ENCODE peak calls at places on chromosomes 4 and X, in seven cellular contexts. W is endothelial cell, P is fibroblast of mammary gland, C is fibroblast of pulmonary artery, Z is astrocyte of the cerebellum, N is psoas muscle, G is AG09309. X is an unnamed sample.

GRCh38 chrX:71998836-71999509 is 88.3 kb downstream of the NHSL2 start:
- DNase-seq in W (peak), P (peak), C (peak), Z (no peak), N (no peak), G (no peak), X (no peak)

GRCh38 chrX:21375795-21376069 is 1.5 kb downstream of the CNKSR2 start:
- DNase-seq in W (peak), P (no peak), C (no peak), Z (no peak), N (no peak), G (no peak), X (no peak)

GRCh38 chr4:167428172-167428571 is 193.9 kb upstream of the SPOCK3 start:
- DNase-seq in W (no peak), P (no peak), C (peak), Z (peak), N (no peak), G (no peak), X (no peak)

GRCh38 chr4:117137143-117137542 is 51.8 kb upstream of the TRAM1L1 start:
- DNase-seq in W (no peak), P (peak), C (peak), Z (peak), N (no peak), G (no peak), X (no peak)

GRCh38 chrX:65750674-65751469 is 83.4 kb downstream of the MSN start:
- DNase-seq in W (no peak), P (no peak), C (no peak), Z (no peak), N (no peak), G (no peak), X (no peak)

GRCh38 chrX:16970977-16971376 is 24.5 kb downstream of the REPS2 start:
- DNase-seq in W (no peak), P (peak), C (peak), Z (peak), N (no peak), G (no peak), X (no peak)

GRCh38 chr4:70619778-70620177 is 8.8 kb upstream of the ENAM start:
- DNase-seq in W (no peak), P (no peak), C (no peak), Z (no peak), N (no peak), G (no peak), X (no peak)

GRCh38 chr4:140888059-140888458 is 131.9 kb upstream of the TBC1D9 start:
- DNase-seq in W (no peak), P (no peak), C (no peak), Z (no peak), N (no peak), G (no peak), X (no peak)

GRCh38 chrX:129759576-129760061 is 20.1 kb upstream of the SASH3 start:
- DNase-seq in W (no peak), P (peak), C (peak), Z (peak), N (peak), G (peak), X (peak)

GRCh38 chr4:77347341-77347740 is 190.3 kb downstream of the CCNG2 start:
- DNase-seq in W (no peak), P (no peak), C (no peak), Z (no peak), N (no peak), G (no peak), X (no peak)

GRCh38 chrX:290476-291166 is 9.4 kb downstream of the PLCXD1 start:
- DNase-seq in W (no peak), P (no peak), C (no peak), Z (no peak), N (no peak), G (no peak), X (no peak)

GRCh38 chrX:69178592-69178991 is 13.3 kb upstream of the PJA1 start:
- DNase-seq in W (no peak), P (no peak), C (no peak), Z (no peak), N (no peak), G (no peak), X (no peak)

GRCh38 chr4:29467044-29467717 is 1253.0 kb upstream of the PCDH7 start:
- DNase-seq in W (no peak), P (no peak), C (peak), Z (no peak), N (no peak), G (peak), X (no peak)

GRCh38 chrX:2500681-2501151 is at the start of the genes DHRSX and ZBED1:
- DNase-seq in W (peak), P (no peak), C (peak), Z (no peak), N (peak), G (no peak), X (no peak)

GRCh38 chrX:45191820-45192409 is 8.8 kb downstream of the DIPK2B start:
- DNase-seq in W (no peak), P (no peak), C (no peak), Z (peak), N (no peak), G (no peak), X (no peak)

GRCh38 chrX:120200851-120201250 is 42.4 kb downstream of the RHOXF2 start:
- DNase-seq in W (no peak), P (no peak), C (no peak), Z (no peak), N (no peak), G (no peak), X (no peak)

GRCh38 chr4:147360301-147360700 is 120.6 kb upstream of the EDNRA start:
- DNase-seq in W (no peak), P (peak), C (peak), Z (peak), N (no peak), G (peak), X (peak)

GRCh38 chrX:16316336-16316735 is 149.1 kb downstream of the MAGEB17 start:
- DNase-seq in W (no peak), P (no peak), C (no peak), Z (no peak), N (no peak), G (no peak), X (no peak)

GRCh38 chr4:84470204-84470785 is 28.8 kb downstream of the NKX6-1 start:
- DNase-seq in W (peak), P (peak), C (no peak), Z (no peak), N (no peak), G (no peak), X (no peak)

GRCh38 chr4:3452376-3452775 is 10.6 kb downstream of the HGFAC start:
- DNase-seq in W (no peak), P (no peak), C (peak), Z (no peak), N (peak), G (no peak), X (no peak)

GRCh38 chrX:49247916-49248811 is 12.9 kb downstream of the CCDC22 start:
- DNase-seq in W (no peak), P (no peak), C (no peak), Z (no peak), N (no peak), G (no peak), X (no peak)

GRCh38 chrX:101430457-101431078 is 22.5 kb downstream of the HNRNPH2 start:
- DNase-seq in W (no peak), P (peak), C (no peak), Z (no peak), N (no peak), G (no peak), X (no peak)

GRCh38 chr4:7313361-7313811 is 121.0 kb downstream of the SORCS2 start:
- DNase-seq in W (no peak), P (no peak), C (no peak), Z (no peak), N (no peak), G (no peak), X (no peak)

DNA sequence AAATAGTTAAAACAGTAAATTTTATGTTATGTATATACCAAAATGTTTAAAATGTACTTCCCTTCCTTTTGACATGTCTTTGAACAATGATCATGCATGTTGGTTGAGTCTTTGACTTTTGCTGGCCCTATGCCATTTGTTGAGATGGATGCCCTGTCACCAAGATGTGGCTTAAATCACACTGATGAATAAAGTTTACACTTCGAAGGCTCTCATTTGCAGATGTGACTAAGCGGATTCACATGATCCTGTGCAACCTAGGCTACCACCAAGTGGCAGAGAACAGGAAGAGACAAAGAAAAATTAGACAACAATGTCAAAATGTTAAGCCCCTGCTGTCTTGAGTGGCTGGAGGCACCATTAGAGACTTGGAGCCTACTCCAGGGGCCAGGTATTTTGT is 139.9 kb downstream of the RAB28 start:
- DNase-seq in W (no peak), P (no peak), C (no peak), Z (no peak), N (no peak), G (no peak), X (no peak)
- TF ChIP-seq CTCF in W (no peak), P (no peak), C (no peak), Z (no peak), N (no peak), G (no peak), X (no peak)

DNA sequence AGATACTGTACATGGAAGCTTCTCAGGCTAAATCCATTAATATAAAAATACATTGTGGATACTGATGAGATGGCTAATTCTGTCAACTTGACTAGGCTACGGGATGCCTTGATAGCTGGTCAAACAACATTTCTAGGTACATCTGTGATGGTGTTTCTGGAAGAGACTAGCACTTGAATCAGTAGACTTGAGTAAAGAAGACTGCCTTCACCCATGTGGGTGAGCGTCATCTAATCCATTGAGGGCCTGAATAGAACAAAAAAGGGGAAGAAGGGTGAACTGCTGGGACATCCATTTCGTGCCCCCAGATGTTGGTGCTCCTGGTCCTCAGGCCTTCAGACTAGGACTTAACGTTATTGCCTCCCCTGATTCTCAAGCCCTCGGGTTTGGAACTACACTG is 3.7 kb upstream of the SRP72 start:
- DNase-seq in W (no peak), P (no peak), C (no peak), Z (no peak), N (no peak), G (no peak), X (no peak)
- TF ChIP-seq CTCF in W (no peak), P (no peak), C (no peak), Z (no peak), N (no peak), G (no peak), X (no peak)

GRCh38 chrX:12825801-12826200 is 34.6 kb downstream of the PRPS2 start:
- DNase-seq in W (no peak), P (no peak), C (peak), Z (peak), N (no peak), G (no peak), X (no peak)

GRCh38 chrX:12819231-12819630 is 28.0 kb downstream of the PRPS2 start:
- DNase-seq in W (no peak), P (no peak), C (no peak), Z (no peak), N (no peak), G (no peak), X (no peak)

GRCh38 chrX:12820737-12821136 is 29.5 kb downstream of the PRPS2 start:
- DNase-seq in W (no peak), P (no peak), C (no peak), Z (no peak), N (no peak), G (no peak), X (no peak)

GRCh38 chrX:12824944-12825343 is 33.7 kb downstream of the PRPS2 start:
- DNase-seq in W (no peak), P (peak), C (peak), Z (no peak), N (no peak), G (no peak), X (no peak)
- TF ChIP-seq CTCF in W (no peak), P (peak), C (peak), Z (no peak), N (no peak), G (no peak), X (no peak)

GRCh38 chrX:26778320-26778888 is 562.4 kb downstream of the MAGEB5 start:
- DNase-seq in W (no peak), P (peak), C (no peak), Z (no peak), N (no peak), G (no peak), X (no peak)
- TF ChIP-seq CTCF in W (peak), P (peak), C (peak), Z (no peak), N (peak), G (peak), X (no peak)

DNA sequence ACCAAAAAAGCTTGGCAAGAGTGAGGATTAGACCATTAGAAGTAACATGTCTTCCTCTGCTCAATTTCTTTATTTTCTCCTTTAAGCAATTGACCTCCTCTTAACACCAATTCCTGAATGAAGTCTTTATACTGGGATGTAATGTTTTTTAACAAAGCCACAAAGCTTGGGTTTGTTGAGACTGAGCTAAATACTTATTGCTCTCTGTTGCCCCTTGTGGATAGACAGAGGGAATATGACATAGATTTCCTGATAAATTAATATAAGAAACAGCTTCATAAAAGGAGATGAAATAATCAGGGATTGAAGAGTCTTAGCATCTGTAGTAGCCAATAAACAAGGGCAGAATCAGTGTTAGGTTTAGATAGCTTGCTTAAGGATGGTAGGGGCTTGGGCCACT is 57.6 kb downstream of the CCDC160 start:
- DNase-seq in W (no peak), P (peak), C (peak), Z (no peak), N (no peak), G (no peak), X (no peak)
- TF ChIP-seq CTCF in W (no peak), P (peak), C (peak), Z (peak), N (no peak), G (peak), X (peak)

DNA sequence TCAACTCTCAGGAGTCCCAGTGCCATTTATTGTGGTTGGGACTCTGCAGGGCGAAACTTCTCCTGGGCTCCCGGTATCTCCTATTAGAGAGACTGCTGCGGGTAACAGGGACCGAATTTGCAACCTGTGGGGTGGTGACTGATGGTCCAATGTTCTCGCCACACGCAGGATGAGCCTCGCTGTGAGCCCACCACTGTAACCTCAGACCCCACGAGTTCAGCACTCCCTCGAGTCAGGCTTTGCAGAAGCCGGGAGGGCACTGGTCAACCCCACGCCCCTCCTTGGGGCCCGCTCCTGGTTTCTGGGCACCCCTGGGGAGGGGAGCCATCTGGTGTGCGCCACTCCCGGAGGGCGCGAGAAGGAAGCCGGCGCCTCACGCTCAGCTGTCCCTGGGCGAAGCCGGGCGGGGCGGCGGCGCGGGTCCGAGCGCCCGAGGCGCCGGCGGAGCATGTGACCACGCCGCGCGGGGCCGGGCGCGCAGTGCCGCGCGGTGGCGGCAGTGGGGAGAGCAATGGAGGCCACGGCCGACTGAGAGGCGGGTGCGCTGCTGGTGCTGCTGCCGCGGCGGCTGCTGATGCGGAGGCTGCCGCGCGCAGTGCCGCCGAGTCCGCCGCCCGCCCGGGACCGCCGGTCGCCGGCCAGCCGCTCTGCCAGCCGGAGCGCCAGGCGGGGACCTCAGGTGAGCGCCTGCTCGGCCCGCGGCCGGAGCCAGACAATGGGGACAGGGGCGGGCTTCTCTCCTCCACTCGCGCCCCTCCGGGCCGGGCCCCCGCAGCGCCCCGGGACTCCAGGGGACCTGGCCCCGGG is 100.1 kb downstream of the CEP135 start:
- DNase-seq in W (peak), P (peak), C (peak), Z (no peak), N (no peak), G (peak), X (no peak)
- TF ChIP-seq CTCF in W (peak), P (no peak), C (peak), Z (peak), N (peak), G (peak), X (peak)

DNA sequence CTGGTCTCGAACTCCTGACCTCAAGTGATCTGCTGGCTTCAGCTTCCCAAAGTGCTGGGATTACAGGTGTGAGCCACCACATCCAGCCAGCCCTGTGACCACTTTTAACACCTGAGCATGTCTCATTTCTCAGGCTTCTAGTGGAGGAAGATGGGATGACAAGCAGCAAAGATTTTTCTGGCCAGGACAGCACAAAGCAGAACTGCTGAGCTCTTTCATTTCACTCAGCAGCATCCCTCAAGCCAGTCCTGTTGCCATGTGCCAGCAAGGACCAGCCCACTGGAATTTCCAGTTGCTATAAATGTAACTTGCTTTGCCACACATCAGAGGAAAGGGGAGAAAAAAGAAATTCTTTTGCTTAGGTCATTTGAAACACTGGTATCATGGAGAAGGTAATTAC is 75.9 kb downstream of the SLC9A7 start:
- DNase-seq in W (no peak), P (no peak), C (peak), Z (no peak), N (no peak), G (no peak), X (no peak)
- TF ChIP-seq CTCF in W (no peak), P (no peak), C (peak), Z (peak), N (no peak), G (no peak), X (no peak)

DNA sequence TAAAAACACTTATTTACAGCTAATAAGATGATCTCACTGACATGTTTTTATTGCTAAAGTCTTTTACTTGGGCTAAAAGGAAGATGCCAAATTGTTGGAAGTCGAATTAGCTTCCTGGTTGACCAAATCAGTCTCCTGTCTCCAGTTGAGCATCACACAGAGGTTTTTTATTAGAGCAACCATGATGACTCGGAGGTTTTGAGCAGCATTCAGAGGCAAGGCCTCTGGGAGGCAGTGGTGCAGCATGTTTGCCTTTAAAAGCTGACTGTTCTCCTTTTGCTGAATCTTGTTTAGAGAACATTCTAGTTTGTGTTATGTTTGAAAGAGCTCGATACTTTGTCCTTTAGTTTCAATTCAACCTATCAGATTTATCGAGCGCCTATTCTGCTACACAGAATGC is 2.1 kb downstream of the UCHL1 start:
- DNase-seq in W (peak), P (peak), C (peak), Z (peak), N (no peak), G (peak), X (peak)
- TF ChIP-seq CTCF in W (no peak), P (peak), C (peak), Z (peak), N (peak), G (peak), X (peak)

GRCh38 chr4:15794432-15794831 is 16.3 kb downstream of the CD38 start:
- DNase-seq in W (no peak), P (no peak), C (no peak), Z (no peak), N (no peak), G (no peak), X (no peak)

GRCh38 chr4:15793506-15794363 is 15.6 kb downstream of the CD38 start:
- DNase-seq in W (no peak), P (no peak), C (no peak), Z (no peak), N (no peak), G (no peak), X (no peak)

GRCh38 chr4:15797320-15797719 is 19.2 kb downstream of the CD38 start:
- DNase-seq in W (no peak), P (no peak), C (no peak), Z (no peak), N (no peak), G (no peak), X (no peak)

GRCh38 chr4:15792974-15793373 is 14.8 kb downstream of the CD38 start:
- DNase-seq in W (no peak), P (no peak), C (no peak), Z (no peak), N (no peak), G (no peak), X (no peak)

GRCh38 chr4:15794905-15795304 is 16.8 kb downstream of the CD38 start:
- DNase-seq in W (no peak), P (no peak), C (peak), Z (no peak), N (no peak), G (no peak), X (no peak)
- TF ChIP-seq CTCF in W (no peak), P (no peak), C (no peak), Z (no peak), N (no peak), G (no peak), X (no peak)

DNA sequence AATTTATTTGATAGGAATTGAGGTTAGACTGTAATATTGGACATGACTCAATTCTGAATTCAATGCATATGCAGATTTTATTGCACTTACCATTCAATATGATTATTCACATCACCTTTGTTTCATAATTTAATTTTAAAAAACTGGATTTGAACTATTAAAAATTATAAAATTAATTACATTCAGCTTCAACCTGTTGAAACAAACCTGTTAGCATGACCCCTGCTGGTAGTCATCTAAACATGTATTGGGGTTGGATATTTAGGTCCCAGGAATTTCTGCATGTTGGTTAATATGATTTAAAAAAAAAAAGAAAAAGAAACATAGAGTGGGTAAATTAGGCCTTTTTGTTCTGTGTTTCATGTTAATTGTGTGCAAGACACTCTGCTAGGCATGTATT is 85.9 kb downstream of the ARSJ start:
- DNase-seq in W (no peak), P (peak), C (peak), Z (no peak), N (no peak), G (no peak), X (no peak)
- TF ChIP-seq CTCF in W (peak), P (peak), C (peak), Z (peak), N (no peak), G (peak), X (peak)

X was measured in AG09319.